ENCODE peak calls at places on chromosome 21, in four cellular contexts. L is stomach, B is A549, M is K562. D is an unnamed sample.

GRCh38 chr21:45471229-45472052 is 66.5 kb downstream of the COL18A1 start:
- DNase-seq in L (no peak), B (peak), M (no peak), D (peak)

GRCh38 chr21:43808832-43809251 is 19.5 kb downstream of the RRP1 start:
- DNase-seq in L (no peak), B (no peak), M (no peak), D (no peak)

GRCh38 chr21:28521932-28522826 is 470.5 kb downstream of the LTN1 start:
- DNase-seq in L (no peak), B (no peak), M (no peak), D (no peak)

GRCh38 chr21:46500224-46500861 is 41.7 kb downstream of the DIP2A start:
- DNase-seq in L (no peak), B (peak), M (peak), D (no peak)

GRCh38 chr21:45529785-45530422 is 12.3 kb downstream of the SLC19A1 start:
- DNase-seq in L (no peak), B (no peak), M (no peak), D (peak)

GRCh38 chr21:17763286-17764037 is 55.7 kb downstream of the C21orf91 start:
- DNase-seq in L (no peak), B (no peak), M (no peak), D (no peak)

GRCh38 chr21:26207021-26207420 is 36.5 kb upstream of the APP start:
- DNase-seq in L (no peak), B (no peak), M (no peak), D (no peak)

GRCh38 chr21:32463889-32464300 is 51.4 kb downstream of the EVA1C start:
- DNase-seq in L (no peak), B (peak), M (no peak), D (no peak)

GRCh38 chr21:38753114-38754100 is 52.3 kb upstream of the ETS2 start:
- DNase-seq in L (no peak), B (no peak), M (no peak), D (no peak)
- TF ChIP-seq EP300 in L (no peak), B (no peak), M (no peak), D (peak)

GRCh38 chr21:38798481-38798882 is 7.2 kb upstream of the ETS2 start:
- DNase-seq in L (peak), B (peak), M (peak), D (no peak)
- TF ChIP-seq EP300 in L (no peak), B (no peak), M (no peak), D (no peak)

GRCh38 chr21:37149411-37149810 is 76.4 kb downstream of the TTC3 start:
- DNase-seq in L (no peak), B (no peak), M (no peak), D (no peak)

GRCh38 chr21:37157938-37158337 is 84.9 kb downstream of the TTC3 start:
- DNase-seq in L (no peak), B (no peak), M (no peak), D (no peak)

GRCh38 chr21:37153193-37153934 is 80.3 kb downstream of the TTC3 start:
- DNase-seq in L (no peak), B (no peak), M (no peak), D (no peak)

GRCh38 chr21:37155216-37155615 is 82.2 kb downstream of the TTC3 start:
- DNase-seq in L (no peak), B (no peak), M (no peak), D (no peak)

DNA sequence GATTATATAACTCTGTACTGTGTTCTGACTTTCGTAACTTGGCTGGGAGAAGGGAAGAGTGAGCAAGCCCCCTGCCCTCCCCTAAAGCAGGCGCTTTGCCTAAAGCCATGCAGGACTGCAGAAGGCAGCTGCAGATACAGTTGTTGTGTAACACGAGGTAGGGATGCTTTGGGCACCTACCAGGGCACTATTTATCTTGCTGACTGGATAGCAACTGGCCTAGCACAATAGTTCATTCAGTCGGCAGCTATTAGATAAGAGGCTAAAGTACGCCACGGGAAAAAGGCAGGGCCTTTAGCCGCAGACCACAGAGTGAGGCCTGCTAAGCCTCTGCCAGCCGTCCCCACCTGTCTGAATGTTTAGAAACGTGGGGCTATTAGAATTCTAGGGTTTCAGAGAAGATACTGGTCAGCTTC is 80.9 kb downstream of the TTC3 start:
- DNase-seq in L (peak), B (no peak), M (no peak), D (peak)
- TF ChIP-seq EP300 in L (no peak), B (no peak), M (no peak), D (no peak)

GRCh38 chr21:38989745-38990423 is 184.2 kb downstream of the ETS2 start:
- DNase-seq in L (peak), B (no peak), M (no peak), D (peak)
- TF ChIP-seq EP300 in L (no peak), B (no peak), M (no peak), D (peak)

DNA sequence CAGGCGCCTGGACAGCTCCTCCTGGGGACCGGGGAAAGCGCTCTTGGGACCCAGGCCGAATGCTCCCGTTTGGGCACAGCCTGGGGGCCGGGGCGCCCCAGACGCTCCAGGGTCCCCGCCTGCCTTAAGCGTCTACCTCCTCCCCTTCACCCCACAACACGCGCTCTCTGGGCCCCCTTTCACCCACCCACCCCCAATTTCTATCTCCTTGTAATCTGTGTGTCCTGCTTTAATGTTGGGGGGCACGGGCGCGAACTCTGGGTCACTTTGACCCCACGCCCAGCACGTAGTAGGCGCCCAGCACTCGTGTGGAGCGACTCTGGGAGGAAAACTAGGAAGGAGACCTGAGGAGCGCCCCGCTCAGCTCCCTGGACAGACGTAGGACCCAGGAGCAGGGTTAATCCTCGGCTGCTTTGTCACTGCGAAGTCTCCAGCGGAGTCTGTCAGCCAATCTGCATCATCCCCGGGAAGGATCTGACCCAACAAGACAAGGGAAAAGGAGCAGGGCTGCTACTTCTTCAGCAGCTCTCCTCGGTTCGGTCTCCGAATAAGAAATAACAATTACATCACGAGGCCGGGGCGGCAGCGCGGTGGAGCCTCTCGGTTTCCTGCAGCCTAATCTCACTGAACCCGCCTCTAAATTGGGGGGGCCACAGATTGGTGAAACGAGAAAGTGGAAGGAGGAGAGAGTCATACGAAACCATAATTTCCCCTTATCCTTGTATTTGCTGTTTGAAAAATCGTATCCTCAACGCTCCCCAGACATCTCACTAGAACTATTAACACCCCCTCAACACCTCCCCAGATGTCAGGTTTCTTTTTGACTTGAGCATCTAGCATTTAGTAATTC is 806 bp upstream of the NRIP1 start:
- DNase-seq in L (peak), B (peak), M (peak), D (peak)
- TF ChIP-seq EP300 in L (no peak), B (no peak), M (no peak), D (no peak)

GRCh38 chr21:34941162-34941561 is 107.9 kb downstream of the RUNX1 start:
- DNase-seq in L (no peak), B (no peak), M (no peak), D (no peak)
- TF ChIP-seq EP300 in L (no peak), B (no peak), M (no peak), D (no peak)

D was measured in sigmoid colon.